ENCODE peak calls at places on chromosomes 11 and 22, in eight cellular contexts. K is cardiac fibroblast, M is heart left ventricle, B is epithelial cell of esophagus, D is fibroblast of pulmonary artery, L is MM.1S, X is OCI-LY7, S is upper lobe of right lung. Q is an unnamed sample.

GRCh38 chr11:68832476-68833176 is 9.1 kb downstream of the CPT1A start:
- DNase-seq in K (no peak), D (no peak), L (no peak), S (no peak), X (no peak), B (no peak), M (no peak), Q (no peak)

GRCh38 chr22:24925586-24926427 is 20.7 kb downstream of the LHFPL7 start:
- DNase-seq in X (no peak), K (no peak), D (no peak), L (no peak), S (no peak), B (no peak), M (no peak), Q (no peak)

GRCh38 chr11:122785156-122785605 is 53.1 kb upstream of the CRTAM start:
- DNase-seq in X (no peak), L (no peak), D (no peak), S (no peak), B (no peak), M (no peak), K (no peak), Q (no peak)

GRCh38 chr11:5007561-5007960 is 12.9 kb downstream of the OR51L1 start:
- DNase-seq in D (no peak), X (no peak), M (no peak), S (no peak), K (peak), L (no peak), B (peak), Q (no peak)

GRCh38 chr11:46977940-46978595 is 41.5 kb downstream of the CSTPP1 start:
- DNase-seq in L (no peak), K (peak), B (peak), D (no peak), M (no peak), S (no peak), X (no peak), Q (no peak)

GRCh38 chr22:48710410-48710809 is 1117.3 kb downstream of the BRD1 start:
- DNase-seq in B (no peak), L (no peak), D (no peak), X (no peak), K (no peak), S (peak), M (no peak), Q (no peak)

GRCh38 chr11:120545813-120546212 is 34.3 kb downstream of the GRIK4 start:
- DNase-seq in M (no peak), D (no peak), B (no peak), K (no peak), L (no peak), X (no peak), S (no peak), Q (no peak)

GRCh38 chr22:22342697-22343602 is 98.4 kb downstream of the VPREB1 start:
- DNase-seq in L (peak), M (no peak), X (peak), B (peak), D (peak), K (peak), S (peak), Q (no peak)

GRCh38 chr11:133782116-133782725 is 63.1 kb downstream of the SPATA19 start:
- DNase-seq in K (no peak), M (no peak), L (no peak), X (no peak), B (no peak), D (no peak), S (no peak), Q (no peak)
- H3K4me3 ChIP-seq in K (no peak), M (no peak), L (no peak), X (no peak), B (no peak), D (no peak), S (no peak), Q (no peak)

GRCh38 chr11:126059238-126059761 is 3.4 kb downstream of the CDON start:
- DNase-seq in K (no peak), M (no peak), D (no peak), L (no peak), X (no peak), B (no peak), S (no peak), Q (no peak)
- H3K4me3 ChIP-seq in K (no peak), M (no peak), D (no peak), L (no peak), X (no peak), B (no peak), S (no peak), Q (no peak)

GRCh38 chr11:44561275-44561781 is 4.1 kb upstream of the CD82 start:
- DNase-seq in D (no peak), L (no peak), M (no peak), B (peak), K (peak), S (no peak), X (no peak), Q (no peak)
- H3K4me3 ChIP-seq in D (no peak), L (no peak), M (no peak), B (no peak), K (no peak), S (no peak), X (no peak), Q (no peak)

GRCh38 chr11:72641900-72642814 is 32.1 kb downstream of the PDE2A start:
- DNase-seq in S (peak), K (no peak), D (no peak), X (no peak), L (peak), B (peak), M (peak), Q (peak)
- H3K4me3 ChIP-seq in S (peak), K (peak), D (peak), X (peak), L (peak), B (peak), M (peak), Q (peak)

DNA sequence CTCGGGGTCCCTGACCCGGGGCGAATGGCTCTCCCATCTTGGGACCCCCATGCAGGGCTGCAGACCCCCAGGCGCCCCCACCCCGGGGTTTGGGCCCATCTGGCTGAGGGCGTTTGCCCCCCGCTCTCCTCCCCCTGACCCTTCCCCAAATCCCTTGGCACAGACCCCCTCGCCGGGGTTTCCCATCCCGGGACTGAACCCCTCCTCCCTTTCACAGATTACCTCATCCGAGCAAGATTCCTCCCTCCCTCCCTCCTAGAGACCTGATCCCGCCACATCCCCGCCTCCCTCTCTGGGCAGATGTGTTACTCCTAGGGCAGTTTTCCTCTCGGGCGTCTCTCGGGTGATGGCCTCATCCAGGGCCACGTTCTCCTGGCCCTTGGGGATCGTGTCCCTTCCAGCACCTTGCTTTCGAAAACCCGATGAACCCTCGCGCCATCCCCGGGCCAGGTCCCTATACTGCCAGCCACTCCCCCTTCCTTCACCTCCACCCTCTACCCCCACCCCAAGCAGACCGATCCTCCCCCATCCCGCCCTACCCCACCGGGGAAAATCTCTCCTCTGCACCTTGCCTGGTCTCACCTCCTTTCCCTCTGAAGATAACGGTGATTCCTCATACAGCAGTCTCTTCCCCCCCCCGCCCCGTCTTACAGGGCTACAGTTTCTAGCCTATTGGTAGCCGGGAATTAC is 899 bp downstream of the KMT2A start:
- DNase-seq in K (peak), M (peak), L (peak), S (peak), X (peak), D (no peak), B (peak), Q (no peak)
- H3K4me3 ChIP-seq in K (peak), M (peak), L (peak), S (peak), X (peak), D (peak), B (peak), Q (peak)

Q was measured in ascending aorta.